ENCODE peak calls at places on chromosome 12, in eight cellular contexts. T, I, F, D, M, B, S and N are unnamed samples. For H3K27me3, the result is how much of the 10 kb centered on the place peaks cover.

GRCh38 chr12:73180734-73181133 is 908.6 kb downstream of the TRHDE start:
- DNase-seq in T (no peak), M (no peak), F (no peak), S (no peak), D (no peak), I (no peak), B (no peak), N (no peak)

GRCh38 chr12:67630373-67631088 is 18.0 kb upstream of the DYRK2 start:
- DNase-seq in F (no peak), D (peak), I (no peak), B (no peak), S (peak), T (peak), M (no peak), N (peak)

GRCh38 chr12:104026841-104027599 is 23.0 kb downstream of the GLT8D2 start:
- DNase-seq in B (no peak), D (no peak), I (no peak), T (no peak), M (no peak), S (no peak), F (no peak), N (no peak)

GRCh38 chr12:132264086-132265010 is 65.0 kb downstream of the GALNT9 start:
- DNase-seq in F (no peak), I (no peak), D (no peak), B (no peak), T (no peak), M (no peak), S (no peak), N (no peak)

GRCh38 chr12:96194901-96195844 is 998 bp downstream of the ELK3 start:
- DNase-seq in S (peak), B (no peak), I (peak), F (peak), T (peak), M (peak), D (peak), N (peak)

GRCh38 chr12:130525384-130526172 is 187.9 kb downstream of the PIWIL1 start:
- DNase-seq in D (no peak), I (no peak), S (no peak), M (no peak), T (no peak), B (no peak), F (no peak), N (no peak)

GRCh38 chr12:112938751-112939150 is 477 bp downstream of the OAS3 start:
- DNase-seq in F (no peak), I (no peak), S (no peak), M (no peak), T (no peak), D (no peak), B (no peak), N (no peak)

GRCh38 chr12:94080684-94081009 is 67.7 kb upstream of the PLXNC1 start:
- DNase-seq in S (no peak), D (no peak), I (no peak), M (no peak), F (no peak), B (no peak), T (no peak), N (no peak)

GRCh38 chr12:1205512-1206060 is 214.6 kb downstream of the ERC1 start:
- DNase-seq in M (no peak), D (no peak), T (no peak), S (no peak), F (no peak), B (no peak), I (no peak), N (no peak)

GRCh38 chr12:75478395-75478794 is 2.2 kb upstream of the GLIPR1 start:
- DNase-seq in B (no peak), S (no peak), D (peak), T (no peak), F (no peak), M (no peak), I (no peak), N (no peak)

GRCh38 chr12:76587428-76588178 is 28.0 kb upstream of the OSBPL8 start:
- DNase-seq in T (no peak), S (no peak), D (no peak), I (no peak), B (no peak), M (no peak), F (no peak), N (no peak)

GRCh38 chr12:27780612-27781408 is 774 bp upstream of the MANSC4 start:
- DNase-seq in M (peak), B (no peak), T (peak), D (peak), S (peak), F (no peak), I (peak), N (no peak)

GRCh38 chr12:121787063-121787774 is 6.3 kb downstream of the RHOF start:
- DNase-seq in F (no peak), D (peak), M (no peak), B (no peak), S (no peak), T (no peak), I (no peak), N (peak)

GRCh38 chr12:22625671-22626251 is 790 bp downstream of the ETNK1 start:
- DNase-seq in S (peak), I (peak), M (peak), D (peak), T (peak), B (no peak), F (no peak), N (no peak)

GRCh38 chr12:106227641-106228319 is 20.0 kb downstream of the CKAP4 start:
- DNase-seq in F (no peak), B (no peak), T (no peak), I (peak), M (no peak), S (no peak), D (peak), N (peak)

GRCh38 chr12:82651489-82651888 is 35.2 kb upstream of the TMTC2 start:
- DNase-seq in F (no peak), S (no peak), I (no peak), B (no peak), T (no peak), D (no peak), M (no peak), N (no peak)

GRCh38 chr12:29547844-29548243 is 50.4 kb upstream of the OVCH1 start:
- DNase-seq in F (no peak), T (no peak), B (no peak), M (no peak), D (no peak), S (no peak), I (no peak), N (no peak)

GRCh38 chr12:120225852-120226640 is 25.1 kb upstream of the RPLP0 start:
- DNase-seq in D (peak), B (no peak), T (no peak), F (no peak), S (no peak), I (no peak), M (no peak), N (peak)

GRCh38 chr12:120835304-120835612 is 68.9 kb downstream of the SPPL3 start:
- DNase-seq in S (no peak), B (no peak), T (no peak), I (no peak), D (no peak), M (no peak), F (no peak), N (no peak)

GRCh38 chr12:14416658-14417057 is 51.2 kb downstream of the ATF7IP start:
- DNase-seq in I (no peak), S (no peak), D (no peak), F (peak), B (no peak), T (peak), M (no peak), N (no peak)
- TF ChIP-seq CTCF in I (no peak), S (no peak), D (peak), F (peak), B (no peak), T (no peak), M (no peak), N (peak)

DNA sequence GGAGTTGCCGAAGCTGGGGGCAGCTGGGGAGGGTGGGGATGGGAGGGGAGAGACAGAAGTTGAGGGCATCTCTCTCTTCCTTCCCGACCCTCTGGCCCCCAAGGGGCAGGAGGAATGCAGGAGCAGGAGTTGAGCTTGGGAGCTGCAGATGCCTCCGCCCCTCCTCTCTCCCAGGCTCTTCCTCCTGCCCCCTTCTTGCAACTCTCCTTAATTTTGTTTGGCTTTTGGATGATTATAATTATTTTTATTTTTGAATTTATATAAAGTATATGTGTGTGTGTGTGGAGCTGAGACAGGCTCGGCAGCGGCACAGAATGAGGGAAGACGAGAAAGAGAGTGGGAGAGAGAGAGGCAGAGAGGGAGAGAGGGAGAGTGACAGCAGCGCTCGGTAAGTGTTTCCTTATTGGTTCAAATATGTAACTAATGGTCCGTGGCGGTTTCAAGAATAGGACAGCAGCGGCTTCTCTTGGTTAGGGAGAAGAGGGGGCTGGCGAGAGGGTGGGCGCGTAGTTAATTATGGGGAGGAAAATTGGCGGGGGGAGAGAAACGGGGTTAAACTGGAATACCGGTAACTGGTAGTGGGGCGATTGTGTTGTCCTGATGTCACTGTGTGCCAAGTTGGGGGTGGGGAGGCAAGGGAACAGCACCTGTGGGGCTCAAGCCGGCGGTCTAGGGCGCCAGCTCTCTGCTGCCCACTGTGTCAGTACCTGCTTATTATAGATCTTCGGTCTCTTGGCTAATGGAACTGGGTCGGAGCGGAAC is 8.4 kb downstream of the HOXC8 start:
- DNase-seq in S (peak), D (no peak), F (no peak), I (no peak), T (peak), M (no peak), B (no peak), N (no peak)
- H3K27me3 ChIP-seq in S (under half), D (under half), F (half or more), I (half or more), T (half or more), M (under half), B (half or more), N (half or more)

GRCh38 chr12:2803635-2804380 is 8.7 kb upstream of the ITFG2 start:
- DNase-seq in I (no peak), B (no peak), T (no peak), M (no peak), D (no peak), S (no peak), F (no peak), N (peak)
- H3K27ac ChIP-seq in I (no peak), B (no peak), T (no peak), M (peak), D (no peak), S (peak), F (peak), N (no peak)

GRCh38 chr12:59113831-59114273 is 193.5 kb upstream of the LRIG3 start:
- DNase-seq in F (peak), D (peak), B (peak), S (peak), M (peak), T (peak), I (peak), N (no peak)
- TF ChIP-seq CTCF in F (peak), D (peak), B (peak), S (peak), M (peak), T (peak), I (no peak), N (peak)

DNA sequence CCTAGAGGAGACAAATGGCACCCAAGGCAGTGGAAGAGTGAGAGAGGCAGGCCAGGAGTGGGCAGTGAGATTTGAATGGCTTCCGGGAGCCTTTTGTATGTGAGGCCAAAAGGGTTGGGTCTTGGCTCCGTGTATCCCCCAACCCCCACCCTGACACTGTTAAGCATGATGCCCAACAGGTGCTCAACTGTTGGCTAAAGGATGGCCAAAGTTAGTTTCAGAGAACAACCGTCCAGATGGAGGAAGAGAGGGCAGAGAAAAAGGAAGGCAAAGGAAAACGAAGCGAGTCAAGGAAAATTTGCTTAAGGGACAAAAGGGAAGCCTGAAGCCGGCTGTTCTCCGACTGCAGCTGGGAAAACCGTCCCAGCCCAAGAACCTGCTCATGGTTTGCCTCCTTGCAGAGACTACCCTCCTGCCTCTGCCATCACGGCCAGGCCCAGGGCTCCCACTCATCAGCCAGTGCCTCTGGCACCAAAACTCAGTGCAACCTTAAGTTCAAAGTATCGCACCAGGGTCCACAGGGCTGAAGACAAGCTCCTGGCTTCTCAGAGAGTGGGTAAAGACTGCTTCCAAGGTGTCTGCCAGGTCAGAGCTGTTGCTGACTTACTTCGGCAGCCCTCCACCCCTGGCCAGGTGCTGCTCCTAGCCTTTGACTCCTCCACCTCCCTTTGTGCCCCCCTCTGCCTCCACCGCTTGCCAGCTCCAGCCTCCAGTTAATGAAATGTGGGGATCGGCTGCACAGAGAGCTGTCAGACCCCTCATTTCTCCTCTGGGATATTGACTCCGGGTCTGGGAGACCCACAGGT is 4.2 kb upstream of the C1QL4 start:
- DNase-seq in M (no peak), S (peak), D (no peak), I (no peak), B (no peak), T (peak), F (no peak), N (no peak)
- H3K27me3 ChIP-seq in M (half or more), S (under half), D (under half), I (under half), B (half or more), T (half or more), F (half or more), N (under half)

GRCh38 chr12:57273516-57273915 is 22.5 kb upstream of the STAC3 start:
- DNase-seq in I (no peak), F (no peak), D (no peak), M (no peak), B (no peak), T (no peak), S (no peak), N (no peak)

GRCh38 chr12:57280234-57281062 is 29.5 kb upstream of the STAC3 start:
- DNase-seq in I (peak), B (peak), M (no peak), F (peak), T (no peak), D (peak), S (peak), N (peak)

GRCh38 chr12:57276935-57277563 is 26.1 kb upstream of the STAC3 start:
- DNase-seq in M (no peak), D (no peak), I (peak), B (no peak), T (peak), S (peak), F (no peak), N (no peak)

GRCh38 chr12:57278465-57279453 is 27.8 kb upstream of the STAC3 start:
- DNase-seq in D (no peak), S (no peak), I (peak), F (no peak), T (no peak), M (no peak), B (no peak), N (no peak)
- H3K27ac ChIP-seq in D (no peak), S (no peak), I (peak), F (no peak), T (no peak), M (no peak), B (no peak), N (no peak)